ENCODE peak calls at places on chromosomes 11 and 22, in four cellular contexts. I is SK-N-SH, Z is K562, P is GM12878. J is an unnamed sample.

GRCh38 chr11:2097356-2097997 is 41.7 kb downstream of the IGF2 start:
- DNase-seq in P (no peak), I (no peak), Z (peak), J (peak)

GRCh38 chr22:35292786-35293185 is 6.9 kb upstream of the TOM1 start:
- DNase-seq in P (no peak), I (no peak), Z (no peak), J (no peak)

GRCh38 chr11:92423133-92423532 is 198.5 kb downstream of the FAT3 start:
- DNase-seq in P (no peak), Z (no peak), I (no peak), J (no peak)

GRCh38 chr11:33779849-33780528 is 5.7 kb upstream of the FBXO3 start:
- DNase-seq in P (no peak), Z (no peak), I (no peak), J (no peak)

GRCh38 chr11:62439785-62440602 is 21.2 kb downstream of the SCGB1A1 start:
- DNase-seq in Z (peak), P (no peak), I (peak), J (no peak)

GRCh38 chr11:3106736-3107524 is 49.7 kb upstream of the CARS1 start:
- DNase-seq in I (peak), P (no peak), Z (no peak), J (peak)

GRCh38 chr22:24503137-24503850 is 8.2 kb downstream of the UPB1 start:
- DNase-seq in P (peak), I (peak), Z (peak), J (no peak)

GRCh38 chr22:50670513-50670912 is 2.1 kb upstream of the SHANK3 start:
- DNase-seq in I (no peak), P (no peak), Z (no peak), J (no peak)

GRCh38 chr11:12278766-12279671 is 98.4 kb upstream of the PARVA start:
- DNase-seq in Z (no peak), I (no peak), P (no peak), J (no peak)
- TF ChIP-seq NRF1 in Z (no peak), I (no peak), P (no peak), J (no peak)

GRCh38 chr11:66150140-66150539 is 80.1 kb downstream of the PACS1 start:
- DNase-seq in I (no peak), Z (no peak), P (no peak), J (no peak)

GRCh38 chr11:66150725-66151124 is 80.7 kb downstream of the PACS1 start:
- DNase-seq in P (no peak), I (no peak), Z (no peak), J (no peak)

GRCh38 chr11:66154109-66154508 is 84.0 kb downstream of the PACS1 start:
- DNase-seq in Z (no peak), I (no peak), P (no peak), J (no peak)

GRCh38 chr11:66155387-66156073 is 85.5 kb downstream of the PACS1 start:
- DNase-seq in I (no peak), Z (no peak), P (no peak), J (no peak)

DNA sequence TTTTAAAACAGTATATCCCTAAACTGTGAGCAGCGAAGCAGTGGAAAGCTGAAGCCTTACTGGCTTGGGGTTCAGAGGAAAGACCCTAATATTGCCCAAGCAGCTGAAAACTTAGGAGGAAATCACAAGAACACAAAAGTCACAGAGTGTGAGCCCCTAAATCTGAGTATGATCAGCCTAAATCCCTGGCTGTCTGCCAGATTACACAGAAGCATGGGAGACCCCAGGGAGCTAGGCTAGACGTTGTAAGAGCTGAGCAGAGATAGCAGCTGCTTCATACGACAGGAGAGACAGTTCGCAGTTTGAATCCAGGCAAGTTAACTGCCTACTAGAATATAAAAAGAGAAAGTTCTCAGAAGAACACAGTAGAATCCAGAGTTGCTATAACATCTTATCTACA is 81.2 kb downstream of the PACS1 start:
- DNase-seq in I (no peak), Z (no peak), P (no peak), J (no peak)
- TF ChIP-seq NRF1 in I (no peak), Z (no peak), P (no peak), J (no peak)

DNA sequence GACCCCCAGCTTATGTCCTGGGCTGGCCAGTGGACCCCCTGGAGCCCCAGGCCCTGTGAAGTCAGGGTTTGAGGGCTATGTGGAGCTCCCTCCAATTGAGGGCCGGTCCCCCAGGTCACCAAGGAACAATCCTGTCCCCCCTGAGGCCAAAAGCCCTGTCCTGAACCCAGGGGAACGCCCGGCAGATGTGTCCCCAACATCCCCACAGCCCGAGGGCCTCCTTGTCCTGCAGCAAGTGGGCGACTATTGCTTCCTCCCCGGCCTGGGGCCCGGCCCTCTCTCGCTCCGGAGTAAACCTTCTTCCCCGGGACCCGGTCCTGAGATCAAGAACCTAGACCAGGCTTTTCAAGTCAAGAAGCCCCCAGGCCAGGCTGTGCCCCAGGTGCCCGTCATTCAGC is 24.6 kb downstream of the CSF2RB start:
- DNase-seq in I (no peak), P (no peak), Z (no peak), J (no peak)
- TF ChIP-seq NRF1 in I (no peak), P (no peak), Z (no peak), J (no peak)

DNA sequence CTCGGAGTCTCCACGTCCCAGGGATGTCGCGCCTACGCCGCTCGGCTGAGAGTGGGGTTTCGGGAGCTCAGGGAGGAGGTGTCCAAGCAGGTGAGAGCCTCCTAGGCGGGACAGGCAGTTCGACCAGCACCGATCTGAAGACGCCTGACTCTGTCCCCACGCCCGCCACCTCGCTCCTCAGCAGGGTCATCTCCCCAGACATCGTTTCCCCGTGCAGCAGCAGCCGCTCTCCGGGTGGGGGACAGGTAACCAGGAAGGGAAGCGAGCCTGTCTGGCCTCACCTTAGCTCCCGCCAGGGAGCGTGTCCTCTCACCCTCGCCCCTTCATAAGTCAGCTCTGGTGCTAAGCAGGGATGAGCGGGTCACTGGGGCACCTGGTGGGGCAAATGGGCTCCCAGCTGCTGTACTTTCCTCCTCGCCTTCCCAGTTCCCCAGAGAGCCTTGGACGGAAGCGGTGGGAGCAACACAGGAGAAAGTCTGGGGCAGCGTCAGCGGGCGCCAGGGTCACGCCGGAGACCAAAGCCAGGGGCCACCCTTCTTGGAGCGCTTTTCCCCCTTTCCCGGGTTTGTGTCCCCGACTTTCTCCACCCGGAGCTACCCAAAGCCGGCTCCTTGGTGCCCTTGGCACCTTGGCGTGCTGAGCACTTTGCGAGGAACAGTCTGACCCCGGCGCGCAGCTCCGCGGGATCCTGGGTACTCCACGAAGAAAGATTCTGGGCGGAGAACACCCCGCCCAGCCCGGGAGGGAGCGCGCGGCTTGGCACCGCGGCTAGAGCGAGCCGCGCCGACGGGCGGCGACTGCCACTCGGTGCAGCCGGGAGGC is 1.6 kb downstream of the SPON1 start:
- DNase-seq in P (no peak), I (peak), Z (no peak), J (no peak)
- TF ChIP-seq NRF1 in P (no peak), I (no peak), Z (no peak), J (no peak)

DNA sequence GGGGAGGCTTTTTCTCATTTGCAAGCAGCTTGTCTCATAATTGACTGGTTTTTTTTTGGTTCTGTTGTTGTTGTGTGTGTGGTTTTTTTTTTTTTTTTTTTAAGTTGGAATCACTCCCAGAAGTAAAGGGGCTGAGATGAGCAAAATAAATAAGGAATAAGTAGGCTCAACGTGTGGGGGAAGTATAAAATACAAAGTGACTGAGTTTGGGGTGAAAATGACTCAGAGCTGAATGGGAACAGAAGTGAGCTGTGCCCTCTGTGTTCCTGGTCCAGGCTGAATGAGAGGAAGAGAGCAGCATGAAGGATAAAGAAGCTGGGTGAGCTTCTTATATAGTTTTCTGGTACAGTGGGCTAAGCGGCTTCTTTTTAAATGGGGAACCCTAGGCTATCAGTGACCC is 90.0 kb downstream of the GRIK4 start:
- DNase-seq in P (no peak), Z (no peak), I (no peak), J (no peak)
- TF ChIP-seq NRF1 in P (no peak), Z (no peak), I (no peak), J (no peak)

GRCh38 chr11:26348776-26349175 is 16.8 kb downstream of the ANO3 start:
- DNase-seq in P (no peak), I (no peak), Z (no peak), J (no peak)

GRCh38 chr11:26350002-26350401 is 18.1 kb downstream of the ANO3 start:
- DNase-seq in I (no peak), P (no peak), Z (no peak), J (no peak)

GRCh38 chr11:26344647-26345046 is 12.7 kb downstream of the ANO3 start:
- DNase-seq in I (no peak), Z (no peak), P (no peak), J (no peak)
- TF ChIP-seq NRF1 in I (no peak), Z (no peak), P (no peak), J (no peak)

J was measured in H1.